ENCODE peak calls at places on chromosomes 6 and 20, in six cellular contexts. L is SK-N-SH, G is H1, Y is HepG2, F is GM12878, A is K562. S is an unnamed sample.

GRCh38 chr20:49381558-49382493 is 100.6 kb downstream of the KCNB1 start:
- DNase-seq in L (peak), G (no peak), Y (no peak), F (no peak), A (no peak), S (peak)

GRCh38 chr20:584375-585301 is 25.5 kb downstream of the TCF15 start:
- DNase-seq in L (no peak), G (no peak), Y (peak), F (no peak), A (no peak), S (no peak)

GRCh38 chr6:154249499-154250298 is 106.9 kb downstream of the IPCEF1 start:
- DNase-seq in L (no peak), G (no peak), Y (no peak), F (peak), A (no peak), S (no peak)

GRCh38 chr20:20782221-20782620 is 69.8 kb upstream of the RALGAPA2 start:
- DNase-seq in L (no peak), G (no peak), Y (no peak), F (no peak), A (no peak), S (no peak)

GRCh38 chr6:140464720-140465119 is 1090.3 kb upstream of the CITED2 start:
- DNase-seq in L (no peak), G (no peak), Y (no peak), F (no peak), A (no peak), S (no peak)

GRCh38 chr6:166078294-166078693 is 89.4 kb downstream of the TBXT start:
- DNase-seq in L (no peak), G (no peak), Y (no peak), F (no peak), A (no peak), S (no peak)

GRCh38 chr20:39318911-39319310 is 356.8 kb downstream of the DHX35 start:
- DNase-seq in L (no peak), G (no peak), Y (no peak), F (no peak), A (no peak), S (no peak)

GRCh38 chr6:105038259-105038658 is 81.4 kb downstream of the LIN28B start:
- DNase-seq in L (no peak), G (no peak), Y (no peak), F (no peak), A (no peak), S (peak)

GRCh38 chr20:34979366-34980153 is 23.9 kb downstream of the MYH7B start:
- DNase-seq in L (peak), G (peak), Y (no peak), F (no peak), A (peak), S (no peak)

GRCh38 chr6:75244063-75244575 is 518 bp upstream of the COX7A2 start:
- DNase-seq in L (peak), G (no peak), Y (no peak), F (no peak), A (no peak), S (no peak)

GRCh38 chr20:1975251-1975650 is 18.6 kb downstream of the PDYN start:
- DNase-seq in L (no peak), G (no peak), Y (no peak), F (no peak), A (no peak), S (no peak)

GRCh38 chr20:3045816-3046676 is at the start of gene MRPS26:
- DNase-seq in L (peak), G (peak), Y (peak), F (no peak), A (peak), S (peak)

GRCh38 chr20:44495257-44495656 is 19.6 kb downstream of the TTPAL start:
- DNase-seq in L (no peak), G (no peak), Y (peak), F (no peak), A (no peak), S (no peak)

GRCh38 chr6:154578004-154578559 is 67.6 kb upstream of the CNKSR3 start:
- DNase-seq in L (no peak), G (no peak), Y (no peak), F (no peak), A (no peak), S (no peak)

GRCh38 chr6:18823782-18824386 is 436.7 kb downstream of the RNF144B start:
- DNase-seq in L (peak), G (peak), Y (peak), F (no peak), A (peak), S (no peak)

GRCh38 chr6:1477432-1478090 is 88.2 kb downstream of the FOXF2 start:
- DNase-seq in L (no peak), G (no peak), Y (no peak), F (no peak), A (no peak), S (peak)

GRCh38 chr20:50595433-50595895 is 85.3 kb downstream of the PTPN1 start:
- DNase-seq in L (no peak), G (no peak), Y (no peak), F (no peak), A (no peak), S (no peak)

GRCh38 chr20:51800769-51801219 is 1.5 kb downstream of the SALL4 start:
- DNase-seq in L (peak), G (no peak), Y (no peak), F (no peak), A (no peak), S (peak)

GRCh38 chr6:42010185-42010872 is 40.0 kb upstream of the TAF8 start:
- DNase-seq in L (no peak), G (no peak), Y (no peak), F (no peak), A (peak), S (no peak)

GRCh38 chr6:42010909-42011308 is 39.4 kb upstream of the TAF8 start:
- DNase-seq in L (no peak), G (no peak), Y (no peak), F (no peak), A (no peak), S (no peak)

GRCh38 chr6:42012501-42013133 is 37.7 kb upstream of the TAF8 start:
- DNase-seq in L (no peak), G (no peak), Y (no peak), F (no peak), A (no peak), S (no peak)

GRCh38 chr6:42009844-42010184 is 40.5 kb upstream of the TAF8 start:
- DNase-seq in L (no peak), G (no peak), Y (no peak), F (no peak), A (peak), S (no peak)

GRCh38 chr6:42013134-42013516 is 37.2 kb upstream of the TAF8 start:
- DNase-seq in L (no peak), G (no peak), Y (no peak), F (no peak), A (no peak), S (no peak)
- TF ChIP-seq MAX in L (no peak), G (no peak), Y (no peak), F (no peak), A (no peak), S (no peak)

GRCh38 chr6:14682821-14683220 is 563.0 kb upstream of the JARID2 start:
- DNase-seq in L (no peak), G (no peak), Y (no peak), F (no peak), A (no peak), S (no peak)
- TF ChIP-seq CHD2 in L (no peak), G (no peak), Y (no peak), F (no peak), A (no peak), S (no peak)

DNA sequence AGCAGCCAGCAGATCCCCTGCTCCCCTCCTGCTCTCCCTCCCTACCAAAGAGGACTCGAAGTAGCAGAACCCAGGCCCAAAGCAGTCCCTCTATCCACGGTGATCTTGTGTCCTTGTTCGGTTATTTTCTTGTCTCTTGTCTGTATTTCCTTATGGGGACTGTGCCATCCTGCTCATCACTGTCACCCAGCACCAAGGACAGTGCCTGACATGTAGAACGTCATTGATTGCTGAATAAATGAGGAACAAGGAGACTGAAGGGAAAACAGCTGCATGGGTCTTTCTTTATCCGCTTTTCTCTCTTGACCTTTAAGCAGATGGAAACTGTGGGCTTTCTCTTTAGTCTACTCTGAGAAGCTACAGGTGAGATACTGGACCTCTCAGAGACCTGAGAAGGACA is 29.4 kb upstream of the ZNF831 start:
- DNase-seq in L (no peak), G (no peak), Y (no peak), F (no peak), A (no peak), S (no peak)
- TF ChIP-seq MAX in L (no peak), G (no peak), Y (no peak), F (no peak), A (no peak), S (no peak)

DNA sequence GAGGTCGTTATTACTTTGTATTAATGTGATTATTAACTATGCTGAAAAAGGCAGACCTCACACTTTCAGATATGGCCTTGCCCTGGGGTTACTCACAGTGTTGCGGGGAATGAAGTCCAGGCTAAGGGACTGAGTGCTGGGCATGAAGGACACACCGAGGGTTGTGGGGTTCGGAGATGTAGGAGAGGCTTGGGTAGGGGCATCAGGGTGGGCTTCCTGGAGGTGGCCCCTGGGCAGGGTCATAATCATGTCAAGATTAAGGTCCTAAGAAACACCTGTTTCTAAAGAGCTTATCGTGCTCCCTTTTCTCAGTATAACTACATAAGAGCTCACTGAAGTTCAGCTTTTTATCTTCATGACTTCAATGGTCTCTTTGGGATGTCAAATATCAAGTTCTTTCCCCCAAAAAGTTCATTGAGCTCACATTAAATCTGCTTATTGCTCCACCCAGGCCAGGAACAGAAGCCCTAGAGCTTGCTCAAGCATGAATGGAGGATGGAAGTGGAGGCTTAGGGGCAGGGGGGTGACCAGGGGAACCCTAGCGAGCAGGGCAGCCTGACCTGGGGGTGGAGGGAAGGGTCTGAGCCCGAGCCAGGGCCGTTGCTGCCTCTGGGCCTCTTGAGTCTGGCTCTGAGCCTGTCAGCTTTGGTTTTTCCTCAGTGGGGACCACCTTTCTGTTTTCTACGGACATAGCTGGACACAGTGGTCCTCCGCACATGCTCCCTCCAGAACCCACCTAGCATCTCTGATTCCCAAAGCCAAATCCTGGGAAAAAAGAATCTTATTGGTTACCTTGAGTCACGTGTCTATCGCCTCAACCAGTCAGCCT is 37.3 kb upstream of the TGM2 start:
- DNase-seq in L (no peak), G (no peak), Y (no peak), F (no peak), A (no peak), S (no peak)
- TF ChIP-seq CHD2 in L (no peak), G (no peak), Y (no peak), F (no peak), A (no peak), S (no peak)

GRCh38 chr20:33656783-33657703 is 5.1 kb upstream of the C20orf144 start:
- DNase-seq in L (no peak), G (no peak), Y (no peak), F (no peak), A (no peak), S (no peak)
- TF ChIP-seq MAX in L (no peak), G (no peak), Y (no peak), F (no peak), A (no peak), S (no peak)

GRCh38 chr6:84551797-84552196 is 212.6 kb downstream of the TBX18 start:
- DNase-seq in L (no peak), G (no peak), Y (no peak), F (no peak), A (no peak), S (no peak)

GRCh38 chr6:84549912-84550311 is 214.5 kb downstream of the TBX18 start:
- DNase-seq in L (peak), G (no peak), Y (no peak), F (no peak), A (no peak), S (no peak)

GRCh38 chr6:84546427-84546914 is 217.9 kb downstream of the TBX18 start:
- DNase-seq in L (peak), G (no peak), Y (no peak), F (peak), A (no peak), S (no peak)

DNA sequence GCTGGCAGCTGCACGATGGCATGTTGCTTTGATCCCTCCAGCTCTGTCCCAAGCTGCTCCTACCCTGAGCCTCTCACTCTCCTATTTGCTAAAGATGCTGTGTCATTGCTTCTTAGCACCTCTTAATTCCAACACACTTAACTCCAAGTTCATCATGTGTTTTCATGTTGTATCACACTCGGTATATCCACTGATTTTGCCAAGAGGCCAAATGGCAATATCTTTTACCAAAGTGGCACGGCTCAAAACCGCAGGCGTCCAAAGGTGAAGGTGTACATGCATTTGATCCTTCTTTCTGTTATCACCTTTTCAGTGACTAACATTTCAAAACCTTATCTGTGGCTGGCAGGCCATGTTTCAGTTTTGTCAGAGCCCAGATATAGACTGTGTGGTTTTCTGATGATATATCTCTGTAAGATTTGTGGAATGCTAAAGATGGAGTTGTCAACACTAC is 217.0 kb downstream of the TBX18 start:
- DNase-seq in L (no peak), G (no peak), Y (no peak), F (peak), A (peak), S (no peak)
- TF ChIP-seq CHD2 in L (no peak), G (no peak), Y (no peak), F (peak), A (no peak), S (no peak)

GRCh38 chr6:34938268-34938667 is 49.2 kb downstream of the ANKS1A start:
- DNase-seq in L (no peak), G (no peak), Y (no peak), F (no peak), A (no peak), S (peak)

GRCh38 chr6:34930221-34930620 is 41.2 kb downstream of the ANKS1A start:
- DNase-seq in L (no peak), G (no peak), Y (no peak), F (no peak), A (no peak), S (no peak)

GRCh38 chr6:34929241-34929978 is 40.4 kb downstream of the ANKS1A start:
- DNase-seq in L (no peak), G (no peak), Y (no peak), F (no peak), A (no peak), S (no peak)

GRCh38 chr6:34940030-34940434 is 51.0 kb downstream of the ANKS1A start:
- DNase-seq in L (no peak), G (no peak), Y (peak), F (no peak), A (no peak), S (no peak)

DNA sequence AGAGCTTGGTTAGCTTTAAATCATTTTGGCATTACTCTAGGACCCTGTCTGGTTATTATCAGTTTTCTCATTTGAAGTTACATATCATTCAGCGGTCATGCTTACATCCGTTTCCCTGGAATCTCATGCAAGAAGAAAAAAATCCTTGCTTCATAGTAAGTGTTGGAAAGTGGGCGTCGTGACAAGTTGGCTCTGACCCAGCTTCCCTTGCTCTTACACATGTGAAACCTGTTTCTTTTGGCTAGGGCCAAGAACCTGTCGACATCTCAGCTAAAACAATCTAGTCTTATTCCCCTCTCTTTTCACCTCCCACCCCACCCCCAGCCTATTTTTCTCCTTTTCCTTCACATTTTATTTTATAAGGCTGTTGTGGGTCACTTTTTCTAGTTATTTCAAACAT is 45.5 kb downstream of the ANKS1A start:
- DNase-seq in L (no peak), G (no peak), Y (no peak), F (no peak), A (no peak), S (no peak)
- TF ChIP-seq MAX in L (no peak), G (no peak), Y (no peak), F (no peak), A (no peak), S (no peak)

DNA sequence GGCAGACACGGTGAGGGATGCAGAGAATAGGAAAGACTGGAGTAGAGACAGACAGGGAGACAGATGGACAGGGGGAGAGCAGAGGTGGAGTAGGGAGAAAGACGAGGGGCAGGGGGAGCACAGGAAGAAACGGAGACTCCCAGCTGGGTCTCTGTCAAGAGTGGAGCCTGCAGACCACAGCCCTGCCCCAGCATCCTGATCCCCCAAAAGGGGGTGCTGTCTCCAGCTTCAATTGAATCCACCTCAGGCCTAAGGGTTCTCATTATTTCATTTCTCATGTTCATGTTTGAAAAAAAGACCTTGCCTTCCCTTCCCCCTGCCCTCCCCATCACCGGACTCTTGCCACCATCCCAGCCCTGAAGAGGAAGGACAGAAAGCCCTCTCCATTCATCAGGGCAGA is 98.1 kb downstream of the CDC5L start:
- DNase-seq in L (no peak), G (no peak), Y (no peak), F (no peak), A (no peak), S (no peak)
- TF ChIP-seq CHD2 in L (no peak), G (no peak), Y (no peak), F (no peak), A (no peak), S (no peak)